ENCODE peak calls at places on chromosomes 7 and 10, in six cellular contexts. One of them, this sample, is unnamed.

GRCh38 chr7:133698127-133698526 is 429.0 kb upstream of the LRGUK start:
- DNase-seq in SK-N-SH: no peak
- DNase-seq in GM12878: no peak
- DNase-seq in ovary: no peak
- DNase-seq in esophagus muscularis mucosa: no peak
- DNase-seq in A549: no peak
- DNase-seq in this sample: no peak

GRCh38 chr7:151776876-151777510 is 99.9 kb downstream of the PRKAG2 start:
- DNase-seq in SK-N-SH: no peak
- DNase-seq in GM12878: no peak
- DNase-seq in A549: no peak
- DNase-seq in esophagus muscularis mucosa: no peak
- DNase-seq in ovary: peak; percentile 13
- DNase-seq in this sample: peak; percentile 46

GRCh38 chr10:114499120-114499519 is 94.8 kb upstream of the AFAP1L2 start:
- DNase-seq in esophagus muscularis mucosa: no peak
- DNase-seq in SK-N-SH: no peak
- DNase-seq in ovary: no peak
- DNase-seq in A549: no peak
- DNase-seq in GM12878: no peak
- DNase-seq in this sample: no peak

GRCh38 chr7:80027616-80028173 is 106.9 kb upstream of the GNAI1 start:
- DNase-seq in GM12878: no peak
- DNase-seq in SK-N-SH: no peak
- DNase-seq in esophagus muscularis mucosa: no peak
- DNase-seq in ovary: no peak
- DNase-seq in A549: no peak
- DNase-seq in this sample: no peak

GRCh38 chr10:43420369-43421200 is 11.6 kb upstream of the HNRNPF start:
- DNase-seq in esophagus muscularis mucosa: peak; percentile 96
- DNase-seq in GM12878: no peak
- DNase-seq in A549: peak; percentile 82
- DNase-seq in SK-N-SH: peak; percentile 87
- DNase-seq in ovary: peak; percentile 89
- DNase-seq in this sample: peak; percentile 93

GRCh38 chr7:133023370-133024075 is 58.4 kb downstream of the CHCHD3 start:
- DNase-seq in GM12878: no peak
- DNase-seq in SK-N-SH: peak; percentile 56
- DNase-seq in ovary: no peak
- DNase-seq in esophagus muscularis mucosa: no peak
- DNase-seq in A549: no peak
- DNase-seq in this sample: no peak

GRCh38 chr10:132392811-132393694 is 3.9 kb upstream of the PWWP2B start:
- DNase-seq in ovary: peak; percentile 18
- DNase-seq in GM12878: no peak
- DNase-seq in SK-N-SH: no peak
- DNase-seq in A549: no peak
- DNase-seq in esophagus muscularis mucosa: no peak
- DNase-seq in this sample: peak; percentile 57

GRCh38 chr10:101835406-101835805 is 8.2 kb downstream of the KCNIP2 start:
- DNase-seq in esophagus muscularis mucosa: no peak
- DNase-seq in A549: no peak
- DNase-seq in GM12878: no peak
- DNase-seq in ovary: no peak
- DNase-seq in SK-N-SH: no peak
- DNase-seq in this sample: no peak

GRCh38 chr7:45088821-45089313 is at the start of gene NACAD:
- DNase-seq in esophagus muscularis mucosa: no peak
- DNase-seq in ovary: peak; percentile 83
- DNase-seq in A549: no peak
- DNase-seq in GM12878: no peak
- DNase-seq in SK-N-SH: peak; percentile 99
- DNase-seq in this sample: peak; percentile 71

GRCh38 chr7:116529250-116529649 is 4.4 kb downstream of the CAV1 start:
- DNase-seq in ovary: no peak
- DNase-seq in GM12878: no peak
- DNase-seq in esophagus muscularis mucosa: no peak
- DNase-seq in A549: no peak
- DNase-seq in SK-N-SH: no peak
- DNase-seq in this sample: no peak

GRCh38 chr7:88141025-88141424 is 78.8 kb downstream of the SRI start:
- DNase-seq in esophagus muscularis mucosa: no peak
- DNase-seq in ovary: no peak
- DNase-seq in GM12878: no peak
- DNase-seq in A549: no peak
- DNase-seq in SK-N-SH: no peak
- DNase-seq in this sample: no peak

GRCh38 chr7:128915271-128915819 is 4.8 kb upstream of the KCP start:
- DNase-seq in SK-N-SH: no peak
- DNase-seq in ovary: no peak
- DNase-seq in A549: no peak
- DNase-seq in esophagus muscularis mucosa: no peak
- DNase-seq in GM12878: no peak
- DNase-seq in this sample: peak; percentile 49

GRCh38 chr7:2117681-2118045 is 115.1 kb downstream of the MAD1L1 start:
- DNase-seq in esophagus muscularis mucosa: no peak
- DNase-seq in SK-N-SH: no peak
- DNase-seq in GM12878: no peak
- DNase-seq in ovary: no peak
- DNase-seq in A549: no peak
- DNase-seq in this sample: no peak
- H3K27ac ChIP-seq in esophagus muscularis mucosa: no peak overlapping the region
- H3K27ac ChIP-seq in SK-N-SH: peak overlapping the region; percentile 37
- H3K27ac ChIP-seq in GM12878: no peak overlapping the region
- H3K27ac ChIP-seq in ovary: peak overlapping the region; percentile 79
- H3K27ac ChIP-seq in A549: no peak overlapping the region
- H3K27ac ChIP-seq in this sample: no peak overlapping the region

GRCh38 chr7:105388373-105389089 is at the start of gene SRPK2:
- DNase-seq in A549: peak; percentile 81
- DNase-seq in GM12878: no peak
- DNase-seq in ovary: peak; percentile 82
- DNase-seq in SK-N-SH: peak; percentile 100
- DNase-seq in esophagus muscularis mucosa: peak; percentile 92
- DNase-seq in this sample: peak; percentile 75
- TF ChIP-seq EP300 in A549: no peak
- TF ChIP-seq EP300 in GM12878: no peak
- TF ChIP-seq EP300 in ovary: no peak
- TF ChIP-seq EP300 in SK-N-SH: no peak
- TF ChIP-seq EP300 in esophagus muscularis mucosa: no peak
- TF ChIP-seq EP300 in this sample: no peak

DNA sequence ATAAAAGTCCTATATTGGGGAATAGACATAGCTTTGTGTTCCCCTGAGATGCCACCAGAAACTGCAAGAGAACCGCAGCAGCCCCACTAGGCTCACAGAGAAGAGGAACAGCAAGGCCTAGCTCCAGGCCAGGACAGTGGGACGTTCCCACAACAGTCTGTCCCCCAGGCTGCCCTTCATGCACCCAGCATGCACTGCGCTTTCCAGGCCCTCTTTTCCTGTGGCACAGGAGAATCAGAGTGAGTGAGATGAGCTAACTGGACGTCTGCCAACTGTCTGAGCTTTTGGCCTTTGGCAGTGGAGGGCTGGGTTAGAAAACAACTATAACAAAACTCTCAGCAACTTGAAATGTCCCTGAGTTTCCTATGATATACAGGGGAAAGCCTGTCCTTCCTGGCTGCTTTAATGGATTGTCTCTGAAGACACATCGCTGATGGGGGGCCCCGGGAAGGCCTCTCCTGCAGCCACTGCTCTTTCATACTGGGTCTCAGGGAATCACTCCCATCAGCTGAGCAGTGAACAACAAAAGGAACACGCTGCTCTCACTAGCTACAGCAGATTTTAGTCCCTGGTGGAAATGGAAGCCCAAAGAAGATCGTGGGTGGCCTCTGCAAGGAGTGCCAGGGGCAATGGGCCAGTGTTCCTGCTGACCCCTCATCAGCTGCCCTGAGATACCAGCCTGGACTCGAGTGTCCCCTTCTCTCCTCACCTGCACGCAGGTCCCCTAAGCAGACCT is 53.5 kb downstream of the PODXL start:
- DNase-seq in SK-N-SH: peak; percentile 75
- DNase-seq in A549: no peak
- DNase-seq in esophagus muscularis mucosa: no peak
- DNase-seq in GM12878: no peak
- DNase-seq in ovary: peak; percentile 69
- DNase-seq in this sample: no peak
- H3K27ac ChIP-seq in SK-N-SH: peak overlapping the region; percentile 57
- H3K27ac ChIP-seq in A549: no peak overlapping the region
- H3K27ac ChIP-seq in esophagus muscularis mucosa: peak overlapping the region; percentile 54
- H3K27ac ChIP-seq in GM12878: no peak overlapping the region
- H3K27ac ChIP-seq in ovary: peak overlapping the region; percentile 33
- H3K27ac ChIP-seq in this sample: peak overlapping the region; percentile 51

GRCh38 chr10:89228136-89228535 is 21.0 kb upstream of the CH25H start:
- DNase-seq in esophagus muscularis mucosa: peak; percentile 39
- DNase-seq in ovary: no peak
- DNase-seq in GM12878: no peak
- DNase-seq in A549: no peak
- DNase-seq in SK-N-SH: no peak
- DNase-seq in this sample: no peak

GRCh38 chr10:89219512-89220218 is 12.5 kb upstream of the CH25H start:
- DNase-seq in ovary: no peak
- DNase-seq in GM12878: no peak
- DNase-seq in esophagus muscularis mucosa: peak; percentile 50
- DNase-seq in SK-N-SH: no peak
- DNase-seq in A549: no peak
- DNase-seq in this sample: no peak

GRCh38 chr10:89228962-89229361 is 21.8 kb upstream of the CH25H start:
- DNase-seq in GM12878: no peak
- DNase-seq in SK-N-SH: no peak
- DNase-seq in ovary: no peak
- DNase-seq in A549: no peak
- DNase-seq in esophagus muscularis mucosa: no peak
- DNase-seq in this sample: no peak

GRCh38 chr10:89221919-89222318 is 14.8 kb upstream of the CH25H start:
- DNase-seq in ovary: no peak
- DNase-seq in SK-N-SH: no peak
- DNase-seq in GM12878: no peak
- DNase-seq in A549: no peak
- DNase-seq in esophagus muscularis mucosa: peak; percentile 21
- DNase-seq in this sample: no peak

GRCh38 chr10:89224697-89225443 is 17.8 kb upstream of the CH25H start:
- DNase-seq in A549: no peak
- DNase-seq in esophagus muscularis mucosa: peak; percentile 57
- DNase-seq in SK-N-SH: no peak
- DNase-seq in ovary: no peak
- DNase-seq in GM12878: no peak
- DNase-seq in this sample: no peak
- TF ChIP-seq EP300 in A549: no peak
- TF ChIP-seq EP300 in esophagus muscularis mucosa: no peak
- TF ChIP-seq EP300 in SK-N-SH: no peak
- TF ChIP-seq EP300 in ovary: no peak
- TF ChIP-seq EP300 in GM12878: no peak
- TF ChIP-seq EP300 in this sample: no peak

DNA sequence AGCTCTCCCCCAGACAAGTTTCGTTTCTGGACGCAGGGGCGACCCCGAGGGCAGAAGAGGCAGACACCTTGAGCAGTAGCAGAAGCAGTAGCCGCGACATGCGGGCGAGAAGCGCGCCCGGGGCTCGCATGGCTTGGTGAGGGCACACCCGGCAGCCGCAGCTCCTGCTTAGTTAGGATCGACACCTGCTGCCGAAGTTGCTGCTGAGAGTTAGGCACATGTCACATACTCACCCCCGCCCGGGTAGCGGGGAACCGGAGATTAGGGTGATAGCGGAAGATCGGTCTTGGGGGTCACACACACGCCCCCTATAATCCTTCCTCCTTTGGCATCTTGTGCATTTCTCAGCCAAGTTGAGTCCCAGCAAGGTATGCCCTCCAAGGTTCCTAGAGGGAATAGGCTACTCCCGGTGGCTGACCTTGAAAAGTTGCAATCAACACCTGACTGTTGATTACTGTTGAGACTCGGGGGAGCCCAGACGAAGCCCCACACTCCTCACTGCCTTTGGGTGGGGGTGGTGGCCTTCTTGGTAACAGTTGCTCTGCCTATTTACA is 668 bp downstream of the GPR37 start:
- DNase-seq in ovary: no peak
- DNase-seq in GM12878: no peak
- DNase-seq in SK-N-SH: peak; percentile 74
- DNase-seq in esophagus muscularis mucosa: no peak
- DNase-seq in A549: no peak
- DNase-seq in this sample: peak; percentile 78
- H3K27ac ChIP-seq in ovary: no peak overlapping the region
- H3K27ac ChIP-seq in GM12878: no peak overlapping the region
- H3K27ac ChIP-seq in SK-N-SH: no peak overlapping the region
- H3K27ac ChIP-seq in esophagus muscularis mucosa: peak overlapping the region; percentile 82
- H3K27ac ChIP-seq in A549: no peak overlapping the region
- H3K27ac ChIP-seq in this sample: peak overlapping the region; percentile 66

GRCh38 chr10:92594194-92594593 is 1.3 kb downstream of the KIF11 start:
- DNase-seq in ovary: no peak
- DNase-seq in esophagus muscularis mucosa: no peak
- DNase-seq in GM12878: no peak
- DNase-seq in SK-N-SH: no peak
- DNase-seq in A549: no peak
- DNase-seq in this sample: no peak

GRCh38 chr10:92591550-92592140 is 1.3 kb upstream of the KIF11 start:
- DNase-seq in GM12878: peak; percentile 75
- DNase-seq in SK-N-SH: peak; percentile 87
- DNase-seq in A549: peak; percentile 96
- DNase-seq in ovary: peak; percentile 91
- DNase-seq in esophagus muscularis mucosa: peak; percentile 97
- DNase-seq in this sample: peak; percentile 93

GRCh38 chr10:92593553-92594046 is 670 bp downstream of the KIF11 start:
- DNase-seq in esophagus muscularis mucosa: no peak
- DNase-seq in SK-N-SH: no peak
- DNase-seq in A549: no peak
- DNase-seq in GM12878: no peak
- DNase-seq in ovary: no peak
- DNase-seq in this sample: no peak

GRCh38 chr10:92590623-92591549 is 2.0 kb upstream of the KIF11 start:
- DNase-seq in GM12878: no peak
- DNase-seq in SK-N-SH: peak; percentile 59
- DNase-seq in ovary: peak; percentile 33
- DNase-seq in A549: peak; percentile 77
- DNase-seq in esophagus muscularis mucosa: no peak
- DNase-seq in this sample: no peak

GRCh38 chr10:92592761-92593552 is at the start of gene KIF11:
- DNase-seq in GM12878: peak; percentile 88
- DNase-seq in SK-N-SH: peak; percentile 95
- DNase-seq in ovary: peak; percentile 96
- DNase-seq in A549: peak; percentile 97
- DNase-seq in esophagus muscularis mucosa: peak; percentile 99
- DNase-seq in this sample: peak; percentile 98
- TF ChIP-seq EP300 in GM12878: no peak
- TF ChIP-seq EP300 in SK-N-SH: no peak
- TF ChIP-seq EP300 in ovary: no peak
- TF ChIP-seq EP300 in A549: no peak
- TF ChIP-seq EP300 in esophagus muscularis mucosa: no peak
- TF ChIP-seq EP300 in this sample: no peak